ENCODE peak calls at places on chromosome 15, in nine cellular contexts. One of them, this sample, is unnamed.

GRCh38 chr15:76340802-76341365 is 4.3 kb downstream of the ISL2 start:
- DNase-seq in central memory CD4-positive, alpha-beta T cell: no peak
- DNase-seq in AG09319: no peak
- DNase-seq in substantia nigra: no peak
- DNase-seq in NCI-H1092 treated with DMSO at 0.1 percent for 48 hours: peak
- DNase-seq in NCI-H460: no peak
- DNase-seq in BJ: no peak
- DNase-seq in iris pigment epithelial cell: no peak
- DNase-seq in cardiac septum: no peak
- DNase-seq in this sample: no peak

GRCh38 chr15:70584838-70585706 is 178.3 kb downstream of the UACA start:
- DNase-seq in NCI-H460: no peak
- DNase-seq in central memory CD4-positive, alpha-beta T cell: peak
- DNase-seq in cardiac septum: no peak
- DNase-seq in AG09319: no peak
- DNase-seq in NCI-H1092 treated with DMSO at 0.1 percent for 48 hours: no peak
- DNase-seq in iris pigment epithelial cell: peak
- DNase-seq in BJ: no peak
- DNase-seq in substantia nigra: no peak
- DNase-seq in this sample: no peak

GRCh38 chr15:92839696-92840095 is 60.4 kb upstream of the CHD2 start:
- DNase-seq in NCI-H460: no peak
- DNase-seq in AG09319: no peak
- DNase-seq in cardiac septum: no peak
- DNase-seq in iris pigment epithelial cell: no peak
- DNase-seq in NCI-H1092 treated with DMSO at 0.1 percent for 48 hours: peak
- DNase-seq in central memory CD4-positive, alpha-beta T cell: no peak
- DNase-seq in substantia nigra: no peak
- DNase-seq in BJ: no peak
- DNase-seq in this sample: no peak

GRCh38 chr15:31365655-31366127 is 39.1 kb downstream of the KLF13 start:
- DNase-seq in central memory CD4-positive, alpha-beta T cell: peak
- DNase-seq in AG09319: peak
- DNase-seq in substantia nigra: peak
- DNase-seq in NCI-H460: peak
- DNase-seq in cardiac septum: peak
- DNase-seq in NCI-H1092 treated with DMSO at 0.1 percent for 48 hours: no peak
- DNase-seq in BJ: peak
- DNase-seq in iris pigment epithelial cell: peak
- DNase-seq in this sample: no peak

GRCh38 chr15:45021331-45021730 is 1.7 kb upstream of the SORD start:
- DNase-seq in central memory CD4-positive, alpha-beta T cell: no peak
- DNase-seq in NCI-H1092 treated with DMSO at 0.1 percent for 48 hours: no peak
- DNase-seq in BJ: no peak
- DNase-seq in iris pigment epithelial cell: peak
- DNase-seq in NCI-H460: no peak
- DNase-seq in cardiac septum: no peak
- DNase-seq in AG09319: no peak
- DNase-seq in substantia nigra: no peak
- DNase-seq in this sample: no peak

GRCh38 chr15:39362832-39363561 is 217.9 kb upstream of the THBS1 start:
- DNase-seq in NCI-H1092 treated with DMSO at 0.1 percent for 48 hours: peak
- DNase-seq in substantia nigra: no peak
- DNase-seq in cardiac septum: no peak
- DNase-seq in AG09319: peak
- DNase-seq in central memory CD4-positive, alpha-beta T cell: no peak
- DNase-seq in BJ: peak
- DNase-seq in NCI-H460: no peak
- DNase-seq in iris pigment epithelial cell: peak
- DNase-seq in this sample: no peak

GRCh38 chr15:76197703-76198455 is 113.4 kb downstream of the ETFA start:
- DNase-seq in BJ: no peak
- DNase-seq in cardiac septum: no peak
- DNase-seq in substantia nigra: no peak
- DNase-seq in central memory CD4-positive, alpha-beta T cell: no peak
- DNase-seq in iris pigment epithelial cell: no peak
- DNase-seq in AG09319: no peak
- DNase-seq in NCI-H1092 treated with DMSO at 0.1 percent for 48 hours: no peak
- DNase-seq in NCI-H460: no peak
- DNase-seq in this sample: no peak

GRCh38 chr15:82739086-82739485 is 29.4 kb upstream of the AP3B2 start:
- DNase-seq in substantia nigra: no peak
- DNase-seq in iris pigment epithelial cell: peak
- DNase-seq in NCI-H460: no peak
- DNase-seq in cardiac septum: no peak
- DNase-seq in BJ: no peak
- DNase-seq in central memory CD4-positive, alpha-beta T cell: no peak
- DNase-seq in NCI-H1092 treated with DMSO at 0.1 percent for 48 hours: no peak
- DNase-seq in AG09319: no peak
- DNase-seq in this sample: no peak

GRCh38 chr15:31280037-31280830 is 46.4 kb upstream of the KLF13 start:
- DNase-seq in BJ: no peak
- DNase-seq in substantia nigra: peak
- DNase-seq in cardiac septum: peak
- DNase-seq in NCI-H460: no peak
- DNase-seq in NCI-H1092 treated with DMSO at 0.1 percent for 48 hours: peak
- DNase-seq in AG09319: no peak
- DNase-seq in central memory CD4-positive, alpha-beta T cell: no peak
- DNase-seq in iris pigment epithelial cell: no peak
- DNase-seq in this sample: no peak

GRCh38 chr15:76994001-76994400 is 925 bp upstream of the PSTPIP1 start:
- DNase-seq in NCI-H1092 treated with DMSO at 0.1 percent for 48 hours: no peak
- DNase-seq in cardiac septum: peak
- DNase-seq in AG09319: no peak
- DNase-seq in central memory CD4-positive, alpha-beta T cell: peak
- DNase-seq in iris pigment epithelial cell: no peak
- DNase-seq in substantia nigra: no peak
- DNase-seq in NCI-H460: no peak
- DNase-seq in BJ: no peak
- DNase-seq in this sample: no peak

GRCh38 chr15:38688761-38689160 is 124.1 kb upstream of the RASGRP1 start:
- DNase-seq in NCI-H1092 treated with DMSO at 0.1 percent for 48 hours: no peak
- DNase-seq in central memory CD4-positive, alpha-beta T cell: peak
- DNase-seq in AG09319: no peak
- DNase-seq in NCI-H460: no peak
- DNase-seq in iris pigment epithelial cell: no peak
- DNase-seq in BJ: no peak
- DNase-seq in substantia nigra: no peak
- DNase-seq in cardiac septum: no peak
- DNase-seq in this sample: no peak

GRCh38 chr15:67835349-67836133 is 4.3 kb downstream of the RNU6-1 start:
- DNase-seq in substantia nigra: no peak
- DNase-seq in iris pigment epithelial cell: no peak
- DNase-seq in NCI-H460: no peak
- DNase-seq in NCI-H1092 treated with DMSO at 0.1 percent for 48 hours: no peak
- DNase-seq in AG09319: no peak
- DNase-seq in BJ: no peak
- DNase-seq in cardiac septum: peak
- DNase-seq in central memory CD4-positive, alpha-beta T cell: no peak
- DNase-seq in this sample: no peak

GRCh38 chr15:72369964-72370363 is 5.8 kb downstream of the HEXA start:
- DNase-seq in NCI-H460: no peak
- DNase-seq in cardiac septum: no peak
- DNase-seq in central memory CD4-positive, alpha-beta T cell: no peak
- DNase-seq in substantia nigra: no peak
- DNase-seq in NCI-H1092 treated with DMSO at 0.1 percent for 48 hours: no peak
- DNase-seq in BJ: no peak
- DNase-seq in iris pigment epithelial cell: peak
- DNase-seq in AG09319: no peak
- DNase-seq in this sample: no peak

GRCh38 chr15:64934023-64934422 is 22.3 kb downstream of the ANKDD1A start:
- DNase-seq in AG09319: no peak
- DNase-seq in iris pigment epithelial cell: no peak
- DNase-seq in NCI-H1092 treated with DMSO at 0.1 percent for 48 hours: no peak
- DNase-seq in central memory CD4-positive, alpha-beta T cell: no peak
- DNase-seq in cardiac septum: peak
- DNase-seq in substantia nigra: no peak
- DNase-seq in NCI-H460: no peak
- DNase-seq in BJ: no peak
- DNase-seq in this sample: no peak

GRCh38 chr15:45050587-45050986 is 27.6 kb downstream of the SORD start:
- DNase-seq in NCI-H1092 treated with DMSO at 0.1 percent for 48 hours: no peak
- DNase-seq in NCI-H460: no peak
- DNase-seq in substantia nigra: no peak
- DNase-seq in central memory CD4-positive, alpha-beta T cell: no peak
- DNase-seq in AG09319: no peak
- DNase-seq in cardiac septum: no peak
- DNase-seq in iris pigment epithelial cell: no peak
- DNase-seq in BJ: no peak
- DNase-seq in this sample: no peak

GRCh38 chr15:78448441-78449219 is 10.6 kb downstream of the IREB2 start:
- DNase-seq in substantia nigra: no peak
- DNase-seq in AG09319: peak
- DNase-seq in iris pigment epithelial cell: peak
- DNase-seq in BJ: no peak
- DNase-seq in NCI-H1092 treated with DMSO at 0.1 percent for 48 hours: no peak
- DNase-seq in NCI-H460: no peak
- DNase-seq in cardiac septum: no peak
- DNase-seq in central memory CD4-positive, alpha-beta T cell: no peak
- DNase-seq in this sample: no peak

GRCh38 chr15:45549831-45550230 is 27.3 kb upstream of the SLC30A4 start:
- DNase-seq in cardiac septum: no peak
- DNase-seq in central memory CD4-positive, alpha-beta T cell: no peak
- DNase-seq in NCI-H1092 treated with DMSO at 0.1 percent for 48 hours: no peak
- DNase-seq in iris pigment epithelial cell: peak
- DNase-seq in NCI-H460: no peak
- DNase-seq in BJ: peak
- DNase-seq in AG09319: no peak
- DNase-seq in substantia nigra: no peak
- DNase-seq in this sample: no peak

GRCh38 chr15:68795298-68795848 is 25.3 kb downstream of the ANP32A start:
- DNase-seq in central memory CD4-positive, alpha-beta T cell: peak
- DNase-seq in iris pigment epithelial cell: peak
- DNase-seq in BJ: peak
- DNase-seq in NCI-H1092 treated with DMSO at 0.1 percent for 48 hours: no peak
- DNase-seq in cardiac septum: peak
- DNase-seq in AG09319: no peak
- DNase-seq in substantia nigra: peak
- DNase-seq in NCI-H460: no peak
- DNase-seq in this sample: no peak

GRCh38 chr15:88331291-88331690 is 74.8 kb upstream of the NTRK3 start:
- DNase-seq in NCI-H1092 treated with DMSO at 0.1 percent for 48 hours: peak
- DNase-seq in central memory CD4-positive, alpha-beta T cell: no peak
- DNase-seq in cardiac septum: no peak
- DNase-seq in BJ: no peak
- DNase-seq in substantia nigra: no peak
- DNase-seq in AG09319: no peak
- DNase-seq in iris pigment epithelial cell: no peak
- DNase-seq in NCI-H460: peak
- DNase-seq in this sample: peak

GRCh38 chr15:63372018-63372705 is 9.5 kb downstream of the CA12 start:
- DNase-seq in central memory CD4-positive, alpha-beta T cell: no peak
- DNase-seq in NCI-H460: peak
- DNase-seq in iris pigment epithelial cell: peak
- DNase-seq in NCI-H1092 treated with DMSO at 0.1 percent for 48 hours: no peak
- DNase-seq in cardiac septum: no peak
- DNase-seq in BJ: peak
- DNase-seq in AG09319: peak
- DNase-seq in substantia nigra: no peak
- DNase-seq in this sample: no peak

GRCh38 chr15:70772402-70772801 is 9.0 kb upstream of the UACA start:
- DNase-seq in NCI-H460: no peak
- DNase-seq in AG09319: no peak
- DNase-seq in cardiac septum: no peak
- DNase-seq in BJ: no peak
- DNase-seq in central memory CD4-positive, alpha-beta T cell: no peak
- DNase-seq in NCI-H1092 treated with DMSO at 0.1 percent for 48 hours: no peak
- DNase-seq in iris pigment epithelial cell: no peak
- DNase-seq in substantia nigra: no peak
- DNase-seq in this sample: no peak

GRCh38 chr15:52677593-52677992 is 1.6 kb downstream of the ATOSA start:
- DNase-seq in iris pigment epithelial cell: no peak
- DNase-seq in BJ: no peak
- DNase-seq in NCI-H1092 treated with DMSO at 0.1 percent for 48 hours: no peak
- DNase-seq in substantia nigra: no peak
- DNase-seq in AG09319: no peak
- DNase-seq in NCI-H460: no peak
- DNase-seq in central memory CD4-positive, alpha-beta T cell: peak
- DNase-seq in cardiac septum: no peak
- DNase-seq in this sample: peak

GRCh38 chr15:66730168-66731014 is 28.4 kb downstream of the SMAD6 start:
- DNase-seq in cardiac septum: no peak
- DNase-seq in central memory CD4-positive, alpha-beta T cell: no peak
- DNase-seq in substantia nigra: no peak
- DNase-seq in NCI-H460: no peak
- DNase-seq in NCI-H1092 treated with DMSO at 0.1 percent for 48 hours: no peak
- DNase-seq in AG09319: no peak
- DNase-seq in BJ: no peak
- DNase-seq in iris pigment epithelial cell: peak
- DNase-seq in this sample: no peak

GRCh38 chr15:45183511-45183910 is 4.3 kb downstream of the SHF start:
- DNase-seq in NCI-H1092 treated with DMSO at 0.1 percent for 48 hours: peak
- DNase-seq in iris pigment epithelial cell: no peak
- DNase-seq in substantia nigra: no peak
- DNase-seq in NCI-H460: no peak
- DNase-seq in cardiac septum: no peak
- DNase-seq in BJ: no peak
- DNase-seq in AG09319: no peak
- DNase-seq in central memory CD4-positive, alpha-beta T cell: no peak
- DNase-seq in this sample: no peak

GRCh38 chr15:46442196-46442595 is 807.4 kb downstream of the SQOR start:
- DNase-seq in iris pigment epithelial cell: no peak
- DNase-seq in central memory CD4-positive, alpha-beta T cell: no peak
- DNase-seq in NCI-H460: no peak
- DNase-seq in cardiac septum: no peak
- DNase-seq in AG09319: no peak
- DNase-seq in BJ: no peak
- DNase-seq in substantia nigra: no peak
- DNase-seq in NCI-H1092 treated with DMSO at 0.1 percent for 48 hours: no peak
- DNase-seq in this sample: peak

GRCh38 chr15:62647195-62647865 is 395.2 kb upstream of the TPM1 start:
- DNase-seq in NCI-H460: peak
- DNase-seq in substantia nigra: no peak
- DNase-seq in NCI-H1092 treated with DMSO at 0.1 percent for 48 hours: no peak
- DNase-seq in cardiac septum: no peak
- DNase-seq in AG09319: no peak
- DNase-seq in central memory CD4-positive, alpha-beta T cell: no peak
- DNase-seq in BJ: peak
- DNase-seq in iris pigment epithelial cell: peak
- DNase-seq in this sample: peak

GRCh38 chr15:62445244-62445643 is 280.2 kb upstream of the C2CD4B start:
- DNase-seq in NCI-H1092 treated with DMSO at 0.1 percent for 48 hours: no peak
- DNase-seq in central memory CD4-positive, alpha-beta T cell: no peak
- DNase-seq in cardiac septum: no peak
- DNase-seq in substantia nigra: no peak
- DNase-seq in BJ: no peak
- DNase-seq in iris pigment epithelial cell: peak
- DNase-seq in NCI-H460: no peak
- DNase-seq in AG09319: no peak
- DNase-seq in this sample: no peak

GRCh38 chr15:99703603-99704443 is 29.4 kb downstream of the LYSMD4 start:
- DNase-seq in iris pigment epithelial cell: peak
- DNase-seq in central memory CD4-positive, alpha-beta T cell: peak
- DNase-seq in NCI-H460: peak
- DNase-seq in AG09319: peak
- DNase-seq in cardiac septum: no peak
- DNase-seq in NCI-H1092 treated with DMSO at 0.1 percent for 48 hours: no peak
- DNase-seq in BJ: peak
- DNase-seq in substantia nigra: no peak
- DNase-seq in this sample: peak

GRCh38 chr15:31609243-31609642 is 282.6 kb downstream of the KLF13 start:
- DNase-seq in NCI-H460: no peak
- DNase-seq in central memory CD4-positive, alpha-beta T cell: no peak
- DNase-seq in cardiac septum: no peak
- DNase-seq in AG09319: no peak
- DNase-seq in NCI-H1092 treated with DMSO at 0.1 percent for 48 hours: no peak
- DNase-seq in BJ: no peak
- DNase-seq in substantia nigra: no peak
- DNase-seq in iris pigment epithelial cell: no peak
- DNase-seq in this sample: no peak

GRCh38 chr15:97177135-97177704 is 783.3 kb upstream of the ARRDC4 start:
- DNase-seq in iris pigment epithelial cell: no peak
- DNase-seq in NCI-H1092 treated with DMSO at 0.1 percent for 48 hours: peak
- DNase-seq in BJ: no peak
- DNase-seq in cardiac septum: no peak
- DNase-seq in substantia nigra: no peak
- DNase-seq in central memory CD4-positive, alpha-beta T cell: no peak
- DNase-seq in AG09319: no peak
- DNase-seq in NCI-H460: no peak
- DNase-seq in this sample: no peak

GRCh38 chr15:59166601-59167265 is 39.9 kb upstream of the LDHAL6B start:
- DNase-seq in substantia nigra: no peak
- DNase-seq in NCI-H460: no peak
- DNase-seq in central memory CD4-positive, alpha-beta T cell: no peak
- DNase-seq in iris pigment epithelial cell: no peak
- DNase-seq in NCI-H1092 treated with DMSO at 0.1 percent for 48 hours: peak
- DNase-seq in BJ: no peak
- DNase-seq in AG09319: no peak
- DNase-seq in cardiac septum: no peak
- DNase-seq in this sample: no peak

This sample was measured in SW 1271.